ENCODE peak calls at places on chromosome 17, in four cellular contexts. One of them, this sample, is unnamed.
A peak's percentile ranks its signal among the peaks of the same experiment; 100 is the strongest.

GRCh38 chr17:14670861-14671260 is 370.0 kb downstream of the HS3ST3B1 start:
- DNase-seq in neuronal stem cell: no peak
- DNase-seq in mesenchymal stem cell: no peak
- DNase-seq in IMR-90: no peak
- DNase-seq in this sample: no peak

GRCh38 chr17:50166518-50167181 is 845 bp downstream of the SGCA start:
- DNase-seq in neuronal stem cell: no peak
- DNase-seq in mesenchymal stem cell: no peak
- DNase-seq in IMR-90: no peak
- DNase-seq in this sample: no peak

GRCh38 chr17:58306131-58306951 is 22.3 kb downstream of the TSPOAP1 start:
- DNase-seq in neuronal stem cell: no peak
- DNase-seq in mesenchymal stem cell: no peak
- DNase-seq in IMR-90: no peak
- DNase-seq in this sample: peak; percentile 39

GRCh38 chr17:77286641-77287431 is 146.1 kb downstream of the SEC14L1 start:
- DNase-seq in neuronal stem cell: no peak
- DNase-seq in mesenchymal stem cell: peak; percentile 79
- DNase-seq in IMR-90: peak; percentile 18
- DNase-seq in this sample: no peak

GRCh38 chr17:68711858-68712257 is 110.7 kb upstream of the FAM20A start:
- DNase-seq in neuronal stem cell: no peak
- DNase-seq in mesenchymal stem cell: peak; percentile 78
- DNase-seq in IMR-90: peak; percentile 3
- DNase-seq in this sample: no peak

GRCh38 chr17:927611-928461 is 51.7 kb downstream of the NXN start:
- DNase-seq in neuronal stem cell: no peak
- DNase-seq in mesenchymal stem cell: peak; percentile 98
- DNase-seq in IMR-90: peak; percentile 97
- DNase-seq in this sample: no peak

GRCh38 chr17:19717411-19717908 is 1.1 kb upstream of the SLC47A2 start:
- DNase-seq in neuronal stem cell: no peak
- DNase-seq in mesenchymal stem cell: no peak
- DNase-seq in IMR-90: no peak
- DNase-seq in this sample: no peak

GRCh38 chr17:4786516-4786915 is 352 bp upstream of the VMO1 start:
- DNase-seq in neuronal stem cell: no peak
- DNase-seq in mesenchymal stem cell: no peak
- DNase-seq in IMR-90: no peak
- DNase-seq in this sample: no peak

GRCh38 chr17:59754547-59754946 is 47.1 kb downstream of the VMP1 start:
- DNase-seq in neuronal stem cell: no peak
- DNase-seq in mesenchymal stem cell: peak; percentile 96
- DNase-seq in IMR-90: peak; percentile 98
- DNase-seq in this sample: no peak

GRCh38 chr17:78986048-78986648 is 6.4 kb upstream of the LGALS3BP start:
- DNase-seq in neuronal stem cell: no peak
- DNase-seq in mesenchymal stem cell: peak; percentile 38
- DNase-seq in IMR-90: peak; percentile 39
- DNase-seq in this sample: no peak

GRCh38 chr17:752620-753219 is 656 bp upstream of the GEMIN4 start:
- DNase-seq in neuronal stem cell: no peak
- DNase-seq in mesenchymal stem cell: peak; percentile 22
- DNase-seq in IMR-90: peak; percentile 49
- DNase-seq in this sample: peak; percentile 80

GRCh38 chr17:27647755-27648154 is 16.8 kb downstream of the LGALS9 start:
- DNase-seq in neuronal stem cell: no peak
- DNase-seq in mesenchymal stem cell: no peak
- DNase-seq in IMR-90: no peak
- DNase-seq in this sample: no peak

GRCh38 chr17:31568140-31568938 is 176.9 kb downstream of the RAB11FIP4 start:
- DNase-seq in neuronal stem cell: no peak
- DNase-seq in mesenchymal stem cell: no peak
- DNase-seq in IMR-90: no peak
- DNase-seq in this sample: no peak

GRCh38 chr17:57782642-57783337 is 37.7 kb upstream of the CCDC182 start:
- DNase-seq in neuronal stem cell: peak; percentile 40
- DNase-seq in mesenchymal stem cell: no peak
- DNase-seq in IMR-90: no peak
- DNase-seq in this sample: peak; percentile 60

GRCh38 chr17:27266228-27266627 is 27.7 kb upstream of the WSB1 start:
- DNase-seq in neuronal stem cell: no peak
- DNase-seq in mesenchymal stem cell: no peak
- DNase-seq in IMR-90: no peak
- DNase-seq in this sample: no peak

GRCh38 chr17:78925234-78925633 is at the start of gene TIMP2:
- DNase-seq in neuronal stem cell: peak; percentile 81
- DNase-seq in mesenchymal stem cell: peak; percentile 86
- DNase-seq in IMR-90: peak; percentile 83
- DNase-seq in this sample: peak; percentile 92

GRCh38 chr17:72363336-72363620 is 242.5 kb downstream of the SOX9 start:
- DNase-seq in neuronal stem cell: no peak
- DNase-seq in mesenchymal stem cell: no peak
- DNase-seq in IMR-90: no peak
- DNase-seq in this sample: no peak

GRCh38 chr17:252456-252855 is 71.0 kb upstream of the DOC2B start:
- DNase-seq in neuronal stem cell: no peak
- DNase-seq in mesenchymal stem cell: no peak
- DNase-seq in IMR-90: no peak
- DNase-seq in this sample: no peak

GRCh38 chr17:59355030-59355694 is 23.7 kb downstream of the YPEL2 start:
- DNase-seq in neuronal stem cell: no peak
- DNase-seq in mesenchymal stem cell: no peak
- DNase-seq in IMR-90: no peak
- DNase-seq in this sample: no peak

GRCh38 chr17:82101301-82101715 is 3.3 kb upstream of the FASN start:
- DNase-seq in neuronal stem cell: no peak
- DNase-seq in mesenchymal stem cell: no peak
- DNase-seq in IMR-90: no peak
- DNase-seq in this sample: no peak

GRCh38 chr17:29622337-29623282 is at the start of gene CORO6:
- DNase-seq in neuronal stem cell: peak; percentile 86
- DNase-seq in mesenchymal stem cell: peak; percentile 55
- DNase-seq in IMR-90: peak; percentile 23
- DNase-seq in this sample: peak; percentile 92

GRCh38 chr17:50559674-50560184 is 786 bp upstream of the CACNA1G start:
- DNase-seq in neuronal stem cell: no peak
- DNase-seq in mesenchymal stem cell: peak; percentile 51
- DNase-seq in IMR-90: peak; percentile 5
- DNase-seq in this sample: peak; percentile 98

GRCh38 chr17:16037636-16038035 is 38.0 kb downstream of the TTC19 start:
- DNase-seq in neuronal stem cell: no peak
- DNase-seq in mesenchymal stem cell: no peak
- DNase-seq in IMR-90: peak; percentile 27
- DNase-seq in this sample: no peak

GRCh38 chr17:56815711-56816110 is 18.0 kb downstream of the C17orf67 start:
- DNase-seq in neuronal stem cell: no peak
- DNase-seq in mesenchymal stem cell: peak; percentile 76
- DNase-seq in IMR-90: peak; percentile 90
- DNase-seq in this sample: no peak

GRCh38 chr17:19725486-19725885 is 9.1 kb upstream of the SLC47A2 start:
- DNase-seq in neuronal stem cell: no peak
- DNase-seq in mesenchymal stem cell: no peak
- DNase-seq in IMR-90: no peak
- DNase-seq in this sample: no peak

GRCh38 chr17:63435681-63436522 is 10.2 kb downstream of the CYB561 start:
- DNase-seq in neuronal stem cell: no peak
- DNase-seq in mesenchymal stem cell: no peak
- DNase-seq in IMR-90: no peak
- DNase-seq in this sample: peak; percentile 89

DNA sequence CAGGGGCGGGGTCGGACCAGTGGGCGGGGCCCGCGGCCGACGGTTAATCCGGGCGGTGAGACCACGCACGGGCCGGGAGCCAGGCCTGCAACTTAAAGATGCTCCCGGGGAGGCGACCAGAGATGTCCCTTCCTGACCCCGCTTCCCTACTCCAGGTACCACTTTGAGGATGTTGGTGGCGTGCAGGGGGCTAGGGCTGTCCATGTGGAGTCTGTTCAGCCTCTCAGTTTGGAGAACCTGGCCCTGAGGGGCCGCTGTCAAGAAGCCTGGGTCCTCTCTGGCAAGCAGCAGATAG is 580 bp downstream of the RANGRF start:
- DNase-seq in neuronal stem cell: no peak
- DNase-seq in mesenchymal stem cell: no peak
- DNase-seq in IMR-90: no peak
- DNase-seq in this sample: peak; percentile 82
- H4K8ac ChIP-seq in neuronal stem cell: no peak overlapping the region
- H4K8ac ChIP-seq in mesenchymal stem cell: peak overlapping the region; percentile 45
- H4K8ac ChIP-seq in IMR-90: peak overlapping the region; percentile 67
- H4K8ac ChIP-seq in this sample: no peak overlapping the region

GRCh38 chr17:47873200-47874090 is 22.5 kb upstream of the SP6 start:
- DNase-seq in neuronal stem cell: no peak
- DNase-seq in mesenchymal stem cell: no peak
- DNase-seq in IMR-90: no peak
- DNase-seq in this sample: no peak

GRCh38 chr17:47871048-47871447 is 20.1 kb upstream of the SP6 start:
- DNase-seq in neuronal stem cell: no peak
- DNase-seq in mesenchymal stem cell: no peak
- DNase-seq in IMR-90: no peak
- DNase-seq in this sample: no peak

GRCh38 chr17:47875011-47875471 is 21.0 kb upstream of the SP2 start:
- DNase-seq in neuronal stem cell: no peak
- DNase-seq in mesenchymal stem cell: no peak
- DNase-seq in IMR-90: no peak
- DNase-seq in this sample: no peak

GRCh38 chr17:47872019-47872650 is 21.2 kb upstream of the SP6 start:
- DNase-seq in neuronal stem cell: no peak
- DNase-seq in mesenchymal stem cell: no peak
- DNase-seq in IMR-90: no peak
- DNase-seq in this sample: peak; percentile 64

DNA sequence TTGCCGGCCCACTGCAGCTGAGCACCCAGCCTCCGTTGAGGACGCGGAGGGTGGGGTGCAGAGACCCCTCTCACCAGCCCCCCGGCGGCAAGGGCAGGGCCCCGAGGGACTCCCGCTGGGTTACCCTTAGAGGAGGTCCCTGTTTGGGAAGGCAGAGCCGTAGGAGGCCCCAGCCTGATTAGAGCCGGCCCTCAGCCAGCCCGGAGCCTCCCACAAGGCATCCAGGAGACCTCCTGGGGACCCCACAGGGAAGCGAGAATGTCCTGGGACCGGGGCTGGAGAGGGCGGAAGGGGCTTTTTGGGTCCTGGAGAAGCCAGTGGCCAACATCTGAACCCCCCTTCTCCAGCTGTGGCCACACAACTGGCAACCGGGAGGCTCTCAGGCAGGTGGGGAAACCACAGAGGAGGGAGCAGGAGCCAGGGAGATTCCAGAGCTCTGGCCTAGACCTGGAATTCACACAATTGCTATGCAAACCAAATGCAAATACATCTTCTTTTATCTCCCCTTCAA is 21.7 kb upstream of the SP6 start:
- DNase-seq in neuronal stem cell: no peak
- DNase-seq in mesenchymal stem cell: no peak
- DNase-seq in IMR-90: peak; percentile 36
- DNase-seq in this sample: peak; percentile 78
- H4K8ac ChIP-seq in neuronal stem cell: no peak overlapping the region
- H4K8ac ChIP-seq in mesenchymal stem cell: peak overlapping the region; percentile 77
- H4K8ac ChIP-seq in IMR-90: no peak overlapping the region
- H4K8ac ChIP-seq in this sample: no peak overlapping the region

DNA sequence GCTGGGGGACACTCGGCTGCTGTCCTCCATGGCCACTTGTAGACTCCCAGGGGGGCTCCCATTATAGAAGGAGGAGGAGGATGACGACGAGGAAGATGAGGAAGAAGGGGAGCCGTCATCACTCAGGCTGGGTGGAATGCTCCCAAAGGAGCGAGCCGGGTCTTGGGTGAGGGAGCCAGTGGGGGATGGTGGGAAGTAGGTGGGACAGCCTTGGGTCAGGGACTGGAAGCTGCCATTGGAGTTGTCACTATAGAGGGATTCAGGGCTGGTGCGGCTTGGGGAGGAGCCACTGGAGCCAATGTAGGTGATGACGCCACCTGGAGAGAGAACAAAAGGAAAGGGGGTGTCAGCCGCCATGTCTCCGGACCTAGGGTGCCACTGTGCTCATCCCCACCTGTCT is 3.3 kb downstream of the NR1D1 start:
- DNase-seq in neuronal stem cell: no peak
- DNase-seq in mesenchymal stem cell: no peak
- DNase-seq in IMR-90: no peak
- DNase-seq in this sample: no peak
- H4K8ac ChIP-seq in neuronal stem cell: no peak overlapping the region
- H4K8ac ChIP-seq in mesenchymal stem cell: no peak overlapping the region
- H4K8ac ChIP-seq in IMR-90: no peak overlapping the region
- H4K8ac ChIP-seq in this sample: no peak overlapping the region

GRCh38 chr17:6713918-6714271 is 726 bp upstream of the SLC13A5 start:
- DNase-seq in neuronal stem cell: peak; percentile 27
- DNase-seq in mesenchymal stem cell: no peak
- DNase-seq in IMR-90: no peak
- DNase-seq in this sample: peak; percentile 65
- H4K8ac ChIP-seq in neuronal stem cell: no peak overlapping the region
- H4K8ac ChIP-seq in mesenchymal stem cell: no peak overlapping the region
- H4K8ac ChIP-seq in IMR-90: no peak overlapping the region
- H4K8ac ChIP-seq in this sample: no peak overlapping the region

DNA sequence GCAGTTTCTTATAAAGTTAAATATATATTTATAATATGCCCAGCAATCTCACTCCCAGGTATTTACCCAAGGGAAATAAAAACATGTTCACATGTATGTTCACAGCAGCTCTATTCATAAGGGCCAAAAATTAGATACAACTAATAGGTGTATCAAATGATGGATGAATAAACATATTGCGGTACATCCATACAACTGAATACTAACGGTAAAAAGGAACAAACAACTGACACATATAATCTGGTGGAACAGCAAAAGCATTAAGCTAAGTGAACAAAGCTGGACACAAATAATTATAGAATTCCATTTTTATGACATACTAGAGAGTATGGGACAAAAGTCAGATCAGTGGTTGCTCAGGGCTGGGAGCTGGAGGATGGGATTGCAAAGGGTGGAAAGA is 74.7 kb downstream of the CACNG1 start:
- DNase-seq in neuronal stem cell: no peak
- DNase-seq in mesenchymal stem cell: no peak
- DNase-seq in IMR-90: no peak
- DNase-seq in this sample: no peak
- H4K8ac ChIP-seq in neuronal stem cell: no peak overlapping the region
- H4K8ac ChIP-seq in mesenchymal stem cell: no peak overlapping the region
- H4K8ac ChIP-seq in IMR-90: no peak overlapping the region
- H4K8ac ChIP-seq in this sample: no peak overlapping the region

GRCh38 chr17:74531231-74531761 is at the start of gene CD300LB:
- DNase-seq in neuronal stem cell: no peak
- DNase-seq in mesenchymal stem cell: no peak
- DNase-seq in IMR-90: no peak
- DNase-seq in this sample: peak; percentile 25
- H4K8ac ChIP-seq in neuronal stem cell: no peak within 1 kb of the TSS
- H4K8ac ChIP-seq in mesenchymal stem cell: no peak within 1 kb of the TSS
- H4K8ac ChIP-seq in IMR-90: no peak within 1 kb of the TSS
- H4K8ac ChIP-seq in this sample: no peak within 1 kb of the TSS

DNA sequence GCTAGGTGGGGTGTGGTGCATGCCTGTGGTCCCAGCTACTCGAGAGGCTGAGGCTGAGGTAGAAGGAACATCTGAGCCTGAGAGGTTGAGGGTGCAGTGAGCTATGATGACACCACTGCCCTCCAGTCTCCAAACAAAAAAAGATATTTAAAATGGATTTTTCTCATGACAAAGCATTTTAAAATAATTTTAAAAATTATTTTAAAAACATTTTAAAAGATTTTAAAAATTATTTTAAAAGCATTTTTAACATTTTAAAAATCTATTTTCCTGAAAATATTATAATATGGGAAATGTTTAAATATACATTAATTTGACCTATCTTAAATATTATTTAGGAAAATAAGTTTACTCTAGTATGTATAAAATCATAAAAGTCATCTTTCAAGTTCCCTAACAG is 26.8 kb downstream of the MED13 start:
- DNase-seq in neuronal stem cell: no peak
- DNase-seq in mesenchymal stem cell: no peak
- DNase-seq in IMR-90: no peak
- DNase-seq in this sample: no peak
- H4K8ac ChIP-seq in neuronal stem cell: no peak overlapping the region
- H4K8ac ChIP-seq in mesenchymal stem cell: no peak overlapping the region
- H4K8ac ChIP-seq in IMR-90: no peak overlapping the region
- H4K8ac ChIP-seq in this sample: no peak overlapping the region

This sample was measured in H9.